ENCODE peak calls at places on chromosomes 6 and 20, in four cellular contexts. K, I, F and S are unnamed samples.

GRCh38 chr20:40286991-40287531 is 402.0 kb downstream of the MAFB start:
- DNase-seq in K (no peak), I (no peak), F (no peak), S (peak)

GRCh38 chr6:169881976-169882375 is 130.6 kb downstream of the ERMARD start:
- DNase-seq in K (no peak), I (no peak), F (no peak), S (no peak)

GRCh38 chr6:124870611-124871201 is 91.5 kb upstream of the RNF217 start:
- DNase-seq in K (peak), I (peak), F (no peak), S (no peak)

GRCh38 chr6:163501440-163501839 is 86.9 kb downstream of the QKI start:
- DNase-seq in K (no peak), I (no peak), F (no peak), S (no peak)

GRCh38 chr6:81228912-81229540 is 523.5 kb downstream of the TENT5A start:
- DNase-seq in K (no peak), I (peak), F (no peak), S (no peak)

GRCh38 chr20:50675671-50676376 is 15.5 kb downstream of the RIPOR3 start:
- DNase-seq in K (no peak), I (peak), F (no peak), S (no peak)

GRCh38 chr6:18392346-18392877 is 5.3 kb downstream of the RNF144B start:
- DNase-seq in K (no peak), I (no peak), F (no peak), S (no peak)

GRCh38 chr20:53773792-53774371 is 180.2 kb upstream of the ZNF217 start:
- DNase-seq in K (no peak), I (peak), F (no peak), S (no peak)